ENCODE peak calls at places on chromosomes 4 and X, in ten cellular contexts. H, Z, Q, I, T, G, R, V, X and O are unnamed samples.

GRCh38 chr4:82697561-82697960 is 101.0 kb downstream of the SCD5 start:
- DNase-seq in H (no peak), Z (no peak), Q (no peak), I (no peak), T (no peak), G (no peak), R (no peak), V (no peak), X (no peak), O (no peak)

GRCh38 chrX:31224321-31225012 is 152.6 kb upstream of the FTHL17 start:
- DNase-seq in H (no peak), Z (no peak), Q (no peak), I (no peak), T (no peak), G (no peak), R (peak), V (no peak), X (no peak), O (no peak)

GRCh38 chr4:132383571-132384199 is 765.4 kb upstream of the PCDH10 start:
- DNase-seq in H (no peak), Z (peak), Q (no peak), I (peak), T (no peak), G (no peak), R (no peak), V (no peak), X (no peak), O (no peak)

GRCh38 chr4:27861802-27862201 is 1001.2 kb downstream of the STIM2 start:
- DNase-seq in H (no peak), Z (peak), Q (no peak), I (peak), T (no peak), G (no peak), R (peak), V (no peak), X (no peak), O (no peak)

GRCh38 chr4:72966652-72967051 is 102.9 kb downstream of the COX18 start:
- DNase-seq in H (no peak), Z (no peak), Q (no peak), I (no peak), T (no peak), G (no peak), R (no peak), V (no peak), X (no peak), O (no peak)

GRCh38 chrX:11264925-11265324 is 28.3 kb upstream of the AMELX start:
- DNase-seq in H (no peak), Z (no peak), Q (no peak), I (no peak), T (no peak), G (no peak), R (no peak), V (no peak), X (no peak), O (no peak)

GRCh38 chr4:89556596-89557305 is 249.2 kb upstream of the GPRIN3 start:
- DNase-seq in H (no peak), Z (peak), Q (no peak), I (no peak), T (no peak), G (no peak), R (no peak), V (no peak), X (no peak), O (no peak)

GRCh38 chrX:11267311-11267910 is 25.8 kb upstream of the AMELX start:
- DNase-seq in H (no peak), Z (peak), Q (no peak), I (no peak), T (no peak), G (no peak), R (peak), V (no peak), X (no peak), O (no peak)

GRCh38 chr4:55169352-55169959 is 44.1 kb upstream of the KDR start:
- DNase-seq in H (no peak), Z (peak), Q (no peak), I (peak), T (no peak), G (no peak), R (no peak), V (no peak), X (no peak), O (no peak)

GRCh38 chr4:42391981-42392380 is 5.3 kb upstream of the SHISA3 start:
- DNase-seq in H (no peak), Z (no peak), Q (no peak), I (peak), T (no peak), G (no peak), R (no peak), V (no peak), X (no peak), O (no peak)

GRCh38 chr4:60682901-60683300 is 517.2 kb upstream of the ADGRL3 start:
- DNase-seq in H (no peak), Z (peak), Q (no peak), I (peak), T (no peak), G (no peak), R (peak), V (peak), X (peak), O (no peak)

GRCh38 chrX:139429913-139430312 is 100.6 kb upstream of the F9 start:
- DNase-seq in H (no peak), Z (no peak), Q (no peak), I (peak), T (no peak), G (no peak), R (peak), V (no peak), X (no peak), O (no peak)

GRCh38 chrX:12973561-12974216 is 1.2 kb upstream of the TMSB4X start:
- DNase-seq in H (peak), Z (no peak), Q (peak), I (no peak), T (no peak), G (peak), R (no peak), V (no peak), X (no peak), O (peak)

GRCh38 chr4:78379991-78380739 is 171.4 kb upstream of the ANXA3 start:
- DNase-seq in H (no peak), Z (peak), Q (no peak), I (no peak), T (no peak), G (no peak), R (peak), V (no peak), X (no peak), O (no peak)

GRCh38 chrX:45750639-45751038 is 550.0 kb upstream of the DIPK2B start:
- DNase-seq in H (no peak), Z (peak), Q (no peak), I (peak), T (no peak), G (no peak), R (no peak), V (no peak), X (no peak), O (no peak)

GRCh38 chrX:100895365-100896075 is 21.4 kb upstream of the NOX1 start:
- DNase-seq in H (peak), Z (peak), Q (no peak), I (peak), T (no peak), G (no peak), R (peak), V (no peak), X (no peak), O (peak)

GRCh38 chr4:5757091-5757490 is 46.1 kb downstream of the EVC start:
- DNase-seq in H (no peak), Z (no peak), Q (no peak), I (no peak), T (no peak), G (no peak), R (no peak), V (no peak), X (no peak), O (no peak)